ENCODE peak calls at places on chromosomes 13 and 19, in five cellular contexts. One of them, this sample, is unnamed. For H3K4me1 and H3K9me3, the result is how much of the 10 kb centered on the place peaks cover.

GRCh38 chr13:104532131-104532530 is 1465.9 kb upstream of the SLC10A2 start:
- DNase-seq in heart left ventricle: no peak
- DNase-seq in right lobe of liver: no peak
- DNase-seq in fibroblast of lung: no peak
- DNase-seq in psoas muscle: no peak
- DNase-seq in this sample: no peak

GRCh38 chr13:96768524-96768923 is 225.8 kb downstream of the OXGR1 start:
- DNase-seq in right lobe of liver: no peak
- DNase-seq in heart left ventricle: no peak
- DNase-seq in fibroblast of lung: peak
- DNase-seq in psoas muscle: no peak
- DNase-seq in this sample: no peak

GRCh38 chr19:30453768-30454167 is 81.6 kb downstream of the ZNF536 start:
- DNase-seq in fibroblast of lung: no peak
- DNase-seq in right lobe of liver: no peak
- DNase-seq in psoas muscle: no peak
- DNase-seq in heart left ventricle: no peak
- DNase-seq in this sample: no peak

GRCh38 chr19:10789876-10790275 is 46.1 kb downstream of the TMED1 start:
- DNase-seq in right lobe of liver: no peak
- DNase-seq in fibroblast of lung: no peak
- DNase-seq in psoas muscle: no peak
- DNase-seq in heart left ventricle: no peak
- DNase-seq in this sample: no peak

GRCh38 chr13:60990032-60990733 is 425.5 kb downstream of the PCDH20 start:
- DNase-seq in right lobe of liver: no peak
- DNase-seq in psoas muscle: no peak
- DNase-seq in heart left ventricle: no peak
- DNase-seq in fibroblast of lung: no peak
- DNase-seq in this sample: no peak

GRCh38 chr13:64459778-64460177 is 2770.4 kb downstream of the PCDH9 start:
- DNase-seq in fibroblast of lung: no peak
- DNase-seq in heart left ventricle: no peak
- DNase-seq in psoas muscle: no peak
- DNase-seq in right lobe of liver: no peak
- DNase-seq in this sample: no peak

GRCh38 chr13:109668433-109669233 is 117.8 kb downstream of the IRS2 start:
- DNase-seq in heart left ventricle: no peak
- DNase-seq in psoas muscle: no peak
- DNase-seq in fibroblast of lung: no peak
- DNase-seq in right lobe of liver: no peak
- DNase-seq in this sample: no peak

GRCh38 chr13:100633461-100633860 is 41.1 kb downstream of the TMTC4 start:
- DNase-seq in fibroblast of lung: peak
- DNase-seq in right lobe of liver: no peak
- DNase-seq in psoas muscle: no peak
- DNase-seq in heart left ventricle: no peak
- DNase-seq in this sample: no peak

GRCh38 chr13:108060111-108060510 is 155.2 kb downstream of the LIG4 start:
- DNase-seq in fibroblast of lung: no peak
- DNase-seq in heart left ventricle: no peak
- DNase-seq in right lobe of liver: no peak
- DNase-seq in psoas muscle: no peak
- DNase-seq in this sample: no peak

GRCh38 chr19:14467816-14468215 is 7.3 kb downstream of the PTGER1 start:
- DNase-seq in right lobe of liver: no peak
- DNase-seq in psoas muscle: no peak
- DNase-seq in heart left ventricle: no peak
- DNase-seq in fibroblast of lung: no peak
- DNase-seq in this sample: no peak

GRCh38 chr13:95362666-95363065 is 61.4 kb upstream of the ABCC4 start:
- DNase-seq in right lobe of liver: no peak
- DNase-seq in fibroblast of lung: no peak
- DNase-seq in psoas muscle: no peak
- DNase-seq in heart left ventricle: no peak
- DNase-seq in this sample: no peak

GRCh38 chr13:50156140-50156539 is 140.9 kb downstream of the KCNRG start:
- DNase-seq in right lobe of liver: no peak
- DNase-seq in fibroblast of lung: peak
- DNase-seq in heart left ventricle: no peak
- DNase-seq in psoas muscle: no peak
- DNase-seq in this sample: no peak

GRCh38 chr13:65913173-65913572 is 1317.0 kb downstream of the PCDH9 start:
- DNase-seq in heart left ventricle: no peak
- DNase-seq in fibroblast of lung: peak
- DNase-seq in right lobe of liver: no peak
- DNase-seq in psoas muscle: no peak
- DNase-seq in this sample: no peak

GRCh38 chr13:24671367-24672117 is 8.7 kb upstream of the ATP12A start:
- DNase-seq in psoas muscle: no peak
- DNase-seq in fibroblast of lung: peak
- DNase-seq in heart left ventricle: no peak
- DNase-seq in right lobe of liver: peak
- DNase-seq in this sample: no peak

GRCh38 chr19:11142528-11143171 is 12.9 kb downstream of the SPC24 start:
- DNase-seq in heart left ventricle: peak
- DNase-seq in fibroblast of lung: peak
- DNase-seq in right lobe of liver: peak
- DNase-seq in psoas muscle: peak
- DNase-seq in this sample: peak

GRCh38 chr19:35673121-35673804 is 6.9 kb downstream of the UPK1A start:
- DNase-seq in right lobe of liver: no peak
- DNase-seq in fibroblast of lung: peak
- DNase-seq in heart left ventricle: no peak
- DNase-seq in psoas muscle: peak
- DNase-seq in this sample: no peak

GRCh38 chr13:32802159-32802558 is 214.1 kb upstream of the KL start:
- DNase-seq in heart left ventricle: no peak
- DNase-seq in fibroblast of lung: no peak
- DNase-seq in psoas muscle: no peak
- DNase-seq in right lobe of liver: no peak
- DNase-seq in this sample: no peak

GRCh38 chr19:30556230-30556711 is 184.1 kb downstream of the ZNF536 start:
- DNase-seq in heart left ventricle: no peak
- DNase-seq in psoas muscle: no peak
- DNase-seq in right lobe of liver: no peak
- DNase-seq in fibroblast of lung: no peak
- DNase-seq in this sample: no peak

GRCh38 chr19:35055715-35056179 is 14.2 kb downstream of the HPN start:
- DNase-seq in fibroblast of lung: no peak
- DNase-seq in heart left ventricle: no peak
- DNase-seq in right lobe of liver: no peak
- DNase-seq in psoas muscle: no peak
- DNase-seq in this sample: no peak

GRCh38 chr13:23359882-23360281 is 73.6 kb downstream of the SACS start:
- DNase-seq in right lobe of liver: no peak
- DNase-seq in heart left ventricle: no peak
- DNase-seq in fibroblast of lung: no peak
- DNase-seq in psoas muscle: no peak
- DNase-seq in this sample: no peak

GRCh38 chr13:72864142-72865035 is 82.5 kb downstream of the PIBF1 start:
- DNase-seq in heart left ventricle: no peak
- DNase-seq in right lobe of liver: no peak
- DNase-seq in psoas muscle: no peak
- DNase-seq in fibroblast of lung: peak
- DNase-seq in this sample: no peak

GRCh38 chr19:18401580-18402112 is 4.2 kb upstream of the LRRC25 start:
- DNase-seq in heart left ventricle: peak
- DNase-seq in fibroblast of lung: peak
- DNase-seq in right lobe of liver: no peak
- DNase-seq in psoas muscle: peak
- DNase-seq in this sample: peak
- TF ChIP-seq CTCF in heart left ventricle: peak
- TF ChIP-seq CTCF in fibroblast of lung: peak
- TF ChIP-seq CTCF in right lobe of liver: peak
- TF ChIP-seq CTCF in psoas muscle: peak
- TF ChIP-seq CTCF in this sample: peak

GRCh38 chr19:55640577-55641375 is at the start of gene ZNF580:
- DNase-seq in right lobe of liver: peak
- DNase-seq in heart left ventricle: peak
- DNase-seq in fibroblast of lung: peak
- DNase-seq in psoas muscle: peak
- DNase-seq in this sample: peak

GRCh38 chr19:55640043-55640576 is 692 bp upstream of the ZNF580 start:
- DNase-seq in psoas muscle: peak
- DNase-seq in right lobe of liver: peak
- DNase-seq in fibroblast of lung: peak
- DNase-seq in heart left ventricle: peak
- DNase-seq in this sample: peak

GRCh38 chr19:55643003-55643732 is at the start of gene ZNF581:
- DNase-seq in heart left ventricle: peak
- DNase-seq in fibroblast of lung: peak
- DNase-seq in right lobe of liver: peak
- DNase-seq in psoas muscle: peak
- DNase-seq in this sample: peak

GRCh38 chr19:55642153-55643002 is 1.1 kb upstream of the ZNF581 start:
- DNase-seq in psoas muscle: no peak
- DNase-seq in right lobe of liver: no peak
- DNase-seq in heart left ventricle: no peak
- DNase-seq in fibroblast of lung: peak
- DNase-seq in this sample: peak

DNA sequence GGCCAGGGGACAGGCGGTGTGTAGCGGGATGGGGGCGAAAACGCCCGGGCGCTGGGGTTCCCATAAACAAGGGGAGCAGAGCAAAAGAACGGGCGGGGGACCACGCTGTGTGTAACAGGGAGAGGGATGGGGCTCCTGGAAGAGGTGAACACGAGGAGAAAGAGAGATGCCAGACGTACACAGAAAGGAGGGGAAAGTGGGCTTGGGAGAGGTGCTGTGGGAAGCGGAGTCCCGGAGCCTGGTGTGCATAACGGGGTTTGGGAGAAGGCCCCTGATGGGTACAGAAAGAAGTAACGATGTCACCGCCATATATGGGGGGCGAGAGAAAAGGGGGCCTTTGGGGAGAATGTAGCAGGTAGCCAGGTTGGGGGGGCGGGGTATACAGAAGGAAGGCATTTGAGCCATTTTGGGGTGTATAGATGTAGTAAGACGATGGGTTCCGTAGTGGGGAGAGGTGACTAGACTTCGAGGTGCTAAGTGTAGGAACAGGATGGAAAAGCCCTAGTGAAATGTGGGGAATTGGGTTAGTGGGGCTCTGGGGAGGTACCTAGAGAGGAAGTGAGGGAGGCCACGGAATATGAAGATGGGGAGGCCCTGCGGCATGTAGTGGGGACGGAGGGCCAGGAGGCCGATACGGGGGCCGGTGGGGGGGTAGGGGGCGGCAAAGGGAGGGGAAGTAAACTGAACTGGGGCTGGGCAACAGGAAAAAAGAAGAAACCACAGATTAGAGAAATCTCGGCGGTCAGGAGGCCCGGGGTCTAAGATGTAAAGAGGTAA is 762 bp downstream of the ZNF580 start:
- DNase-seq in fibroblast of lung: peak
- DNase-seq in right lobe of liver: no peak
- DNase-seq in psoas muscle: no peak
- DNase-seq in heart left ventricle: no peak
- DNase-seq in this sample: no peak
- H3K4me1 ChIP-seq in fibroblast of lung: under half
- H3K4me1 ChIP-seq in right lobe of liver: under half
- H3K4me1 ChIP-seq in psoas muscle: under half
- H3K4me1 ChIP-seq in heart left ventricle: under half
- H3K4me1 ChIP-seq in this sample: half or more

GRCh38 chr19:58154679-58155648 is 4.4 kb upstream of the ZNF329 start:
- DNase-seq in fibroblast of lung: peak
- DNase-seq in right lobe of liver: peak
- DNase-seq in psoas muscle: peak
- DNase-seq in heart left ventricle: peak
- DNase-seq in this sample: peak

GRCh38 chr19:58150328-58150921 is at the start of gene ZNF329:
- DNase-seq in fibroblast of lung: peak
- DNase-seq in right lobe of liver: peak
- DNase-seq in psoas muscle: peak
- DNase-seq in heart left ventricle: peak
- DNase-seq in this sample: peak

GRCh38 chr19:58157045-58157728 is 6.6 kb upstream of the ZNF329 start:
- DNase-seq in fibroblast of lung: no peak
- DNase-seq in heart left ventricle: no peak
- DNase-seq in right lobe of liver: no peak
- DNase-seq in psoas muscle: no peak
- DNase-seq in this sample: no peak

GRCh38 chr19:58154287-58154678 is 3.7 kb upstream of the ZNF329 start:
- DNase-seq in right lobe of liver: peak
- DNase-seq in psoas muscle: peak
- DNase-seq in fibroblast of lung: peak
- DNase-seq in heart left ventricle: peak
- DNase-seq in this sample: peak

DNA sequence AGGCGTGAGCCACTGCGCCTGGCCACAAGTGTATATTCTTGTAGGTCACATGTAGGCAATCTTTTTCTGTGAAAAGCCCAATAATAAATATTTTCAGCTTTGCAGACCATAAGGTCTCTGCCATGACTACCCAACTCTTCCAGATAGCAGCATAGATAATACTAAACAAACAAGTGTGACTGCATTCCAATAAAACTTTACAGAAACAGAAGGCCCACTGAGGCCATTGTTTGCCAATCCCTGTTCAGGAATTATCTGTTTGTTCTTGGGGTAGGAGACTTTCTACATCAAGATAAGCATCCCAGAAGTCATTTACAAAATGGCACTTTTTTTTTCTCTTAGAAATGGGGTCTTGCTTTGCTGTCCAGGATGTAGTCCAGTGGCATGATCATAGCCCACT is 2.8 kb upstream of the ZNF329 start:
- DNase-seq in heart left ventricle: no peak
- DNase-seq in right lobe of liver: no peak
- DNase-seq in fibroblast of lung: no peak
- DNase-seq in psoas muscle: no peak
- DNase-seq in this sample: no peak
- H3K9me3 ChIP-seq in heart left ventricle: under half
- H3K9me3 ChIP-seq in right lobe of liver: under half
- H3K9me3 ChIP-seq in fibroblast of lung: under half
- H3K9me3 ChIP-seq in psoas muscle: under half
- H3K9me3 ChIP-seq in this sample: under half

DNA sequence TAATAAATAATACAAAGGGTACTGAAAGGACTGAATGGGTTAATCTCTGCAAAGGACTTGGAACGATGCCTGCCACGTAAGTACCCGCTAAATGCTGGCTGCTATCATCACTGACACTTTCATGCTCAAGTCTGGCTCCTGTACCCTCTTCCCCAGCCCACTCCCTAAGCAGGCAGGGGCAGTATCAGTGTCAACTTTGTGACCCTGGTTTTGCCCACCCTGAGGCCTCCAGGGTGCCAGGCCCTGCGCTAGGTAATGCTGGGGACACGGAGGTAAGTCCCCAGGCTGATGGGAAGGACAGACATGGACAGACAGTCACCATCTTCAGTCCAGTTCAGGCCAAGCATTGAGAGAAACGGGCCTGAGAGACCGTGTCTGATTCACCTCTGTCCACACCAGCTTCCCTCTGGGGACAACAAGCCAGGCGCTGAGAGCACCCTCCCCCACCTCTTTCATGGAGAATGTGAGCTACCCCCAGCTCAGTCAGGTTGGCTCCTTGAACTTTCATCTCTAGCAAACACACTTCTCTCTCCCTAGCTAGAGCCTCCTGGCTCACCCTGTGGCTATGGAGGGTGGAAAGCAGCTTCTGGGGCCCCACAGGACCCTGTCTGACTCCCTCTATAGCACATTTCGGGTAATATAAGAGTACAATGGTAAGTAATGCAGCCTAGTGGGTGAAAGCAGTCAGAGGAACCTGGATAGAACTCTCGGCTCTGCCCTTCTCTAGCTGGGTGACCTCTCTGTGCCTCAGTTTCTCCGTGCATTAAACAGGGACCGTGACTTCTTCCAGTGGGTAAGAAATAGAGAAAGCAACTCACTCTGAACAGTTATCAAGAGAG is 758 bp downstream of the ETFB start:
- DNase-seq in heart left ventricle: peak
- DNase-seq in psoas muscle: peak
- DNase-seq in right lobe of liver: peak
- DNase-seq in fibroblast of lung: peak
- DNase-seq in this sample: peak
- TF ChIP-seq CTCF in heart left ventricle: no peak
- TF ChIP-seq CTCF in psoas muscle: no peak
- TF ChIP-seq CTCF in right lobe of liver: no peak
- TF ChIP-seq CTCF in fibroblast of lung: peak
- TF ChIP-seq CTCF in this sample: no peak

This sample was measured in heart right ventricle.